ENCODE peak calls at places on chromosomes 16 and 17, in six cellular contexts. One of them, this sample, is unnamed.

GRCh38 chr17:61251939-61252865 is 147.4 kb upstream of the TBX2 start:
- DNase-seq in ovary: peak
- DNase-seq in A549: no peak
- DNase-seq in fibroblast of mammary gland: peak
- DNase-seq in cardiac muscle cell: peak
- DNase-seq in choroid plexus epithelial cell: peak
- DNase-seq in this sample: no peak

GRCh38 chr17:29291163-29291752 is 2.7 kb downstream of the NUFIP2 start:
- DNase-seq in ovary: no peak
- DNase-seq in choroid plexus epithelial cell: peak
- DNase-seq in cardiac muscle cell: peak
- DNase-seq in fibroblast of mammary gland: peak
- DNase-seq in A549: peak
- DNase-seq in this sample: peak

GRCh38 chr16:89122322-89122831 is 28.7 kb downstream of the ACSF3 start:
- DNase-seq in cardiac muscle cell: no peak
- DNase-seq in ovary: no peak
- DNase-seq in choroid plexus epithelial cell: no peak
- DNase-seq in A549: no peak
- DNase-seq in fibroblast of mammary gland: no peak
- DNase-seq in this sample: peak

GRCh38 chr17:4949321-4950074 is 1.2 kb upstream of the PFN1 start:
- DNase-seq in cardiac muscle cell: peak
- DNase-seq in A549: peak
- DNase-seq in fibroblast of mammary gland: peak
- DNase-seq in ovary: peak
- DNase-seq in choroid plexus epithelial cell: peak
- DNase-seq in this sample: peak

GRCh38 chr17:14482715-14483114 is 181.8 kb downstream of the HS3ST3B1 start:
- DNase-seq in choroid plexus epithelial cell: no peak
- DNase-seq in A549: no peak
- DNase-seq in fibroblast of mammary gland: no peak
- DNase-seq in ovary: no peak
- DNase-seq in cardiac muscle cell: no peak
- DNase-seq in this sample: no peak

GRCh38 chr17:37725601-37726146 is 19.2 kb downstream of the HNF1B start:
- DNase-seq in cardiac muscle cell: no peak
- DNase-seq in ovary: no peak
- DNase-seq in fibroblast of mammary gland: no peak
- DNase-seq in A549: no peak
- DNase-seq in choroid plexus epithelial cell: no peak
- DNase-seq in this sample: no peak

GRCh38 chr16:1293921-1294656 is 15.3 kb upstream of the UBE2I start:
- DNase-seq in ovary: no peak
- DNase-seq in fibroblast of mammary gland: no peak
- DNase-seq in choroid plexus epithelial cell: no peak
- DNase-seq in cardiac muscle cell: no peak
- DNase-seq in A549: no peak
- DNase-seq in this sample: no peak

GRCh38 chr17:42118545-42118944 is 2.6 kb downstream of the KAT2A start:
- DNase-seq in choroid plexus epithelial cell: peak
- DNase-seq in ovary: no peak
- DNase-seq in A549: peak
- DNase-seq in cardiac muscle cell: no peak
- DNase-seq in fibroblast of mammary gland: peak
- DNase-seq in this sample: peak

GRCh38 chr16:47986031-47986430 is 169.8 kb downstream of the ABCC12 start:
- DNase-seq in ovary: no peak
- DNase-seq in A549: no peak
- DNase-seq in choroid plexus epithelial cell: no peak
- DNase-seq in cardiac muscle cell: no peak
- DNase-seq in fibroblast of mammary gland: no peak
- DNase-seq in this sample: no peak

GRCh38 chr17:31158741-31159377 is 64.1 kb downstream of the NF1 start:
- DNase-seq in ovary: no peak
- DNase-seq in choroid plexus epithelial cell: peak
- DNase-seq in A549: no peak
- DNase-seq in fibroblast of mammary gland: no peak
- DNase-seq in cardiac muscle cell: no peak
- DNase-seq in this sample: no peak

GRCh38 chr16:361872-362701 is 8.3 kb downstream of the MRPL28 start:
- DNase-seq in choroid plexus epithelial cell: peak
- DNase-seq in cardiac muscle cell: peak
- DNase-seq in ovary: peak
- DNase-seq in A549: peak
- DNase-seq in fibroblast of mammary gland: peak
- DNase-seq in this sample: peak

GRCh38 chr17:2047590-2047989 is 5.8 kb downstream of the OVCA2 start:
- DNase-seq in fibroblast of mammary gland: no peak
- DNase-seq in A549: no peak
- DNase-seq in choroid plexus epithelial cell: no peak
- DNase-seq in cardiac muscle cell: no peak
- DNase-seq in ovary: no peak
- DNase-seq in this sample: no peak

GRCh38 chr17:36602030-36602737 is 801 bp downstream of the MRM1 start:
- DNase-seq in choroid plexus epithelial cell: peak
- DNase-seq in A549: no peak
- DNase-seq in fibroblast of mammary gland: no peak
- DNase-seq in cardiac muscle cell: peak
- DNase-seq in ovary: no peak
- DNase-seq in this sample: peak

GRCh38 chr17:29155235-29155965 is 24.8 kb downstream of the MYO18A start:
- DNase-seq in fibroblast of mammary gland: no peak
- DNase-seq in A549: peak
- DNase-seq in ovary: no peak
- DNase-seq in cardiac muscle cell: no peak
- DNase-seq in choroid plexus epithelial cell: peak
- DNase-seq in this sample: peak

GRCh38 chr17:77501101-77501566 is 360.4 kb downstream of the SEC14L1 start:
- DNase-seq in cardiac muscle cell: peak
- DNase-seq in fibroblast of mammary gland: peak
- DNase-seq in ovary: no peak
- DNase-seq in choroid plexus epithelial cell: peak
- DNase-seq in A549: peak
- DNase-seq in this sample: no peak
- TF ChIP-seq CTCF in cardiac muscle cell: peak
- TF ChIP-seq CTCF in fibroblast of mammary gland: peak
- TF ChIP-seq CTCF in ovary: no peak
- TF ChIP-seq CTCF in choroid plexus epithelial cell: peak
- TF ChIP-seq CTCF in A549: peak
- TF ChIP-seq CTCF in this sample: peak

GRCh38 chr17:54348234-54348633 is 525.5 kb downstream of the KIF2B start:
- DNase-seq in A549: no peak
- DNase-seq in choroid plexus epithelial cell: no peak
- DNase-seq in fibroblast of mammary gland: no peak
- DNase-seq in cardiac muscle cell: no peak
- DNase-seq in ovary: no peak
- DNase-seq in this sample: peak

DNA sequence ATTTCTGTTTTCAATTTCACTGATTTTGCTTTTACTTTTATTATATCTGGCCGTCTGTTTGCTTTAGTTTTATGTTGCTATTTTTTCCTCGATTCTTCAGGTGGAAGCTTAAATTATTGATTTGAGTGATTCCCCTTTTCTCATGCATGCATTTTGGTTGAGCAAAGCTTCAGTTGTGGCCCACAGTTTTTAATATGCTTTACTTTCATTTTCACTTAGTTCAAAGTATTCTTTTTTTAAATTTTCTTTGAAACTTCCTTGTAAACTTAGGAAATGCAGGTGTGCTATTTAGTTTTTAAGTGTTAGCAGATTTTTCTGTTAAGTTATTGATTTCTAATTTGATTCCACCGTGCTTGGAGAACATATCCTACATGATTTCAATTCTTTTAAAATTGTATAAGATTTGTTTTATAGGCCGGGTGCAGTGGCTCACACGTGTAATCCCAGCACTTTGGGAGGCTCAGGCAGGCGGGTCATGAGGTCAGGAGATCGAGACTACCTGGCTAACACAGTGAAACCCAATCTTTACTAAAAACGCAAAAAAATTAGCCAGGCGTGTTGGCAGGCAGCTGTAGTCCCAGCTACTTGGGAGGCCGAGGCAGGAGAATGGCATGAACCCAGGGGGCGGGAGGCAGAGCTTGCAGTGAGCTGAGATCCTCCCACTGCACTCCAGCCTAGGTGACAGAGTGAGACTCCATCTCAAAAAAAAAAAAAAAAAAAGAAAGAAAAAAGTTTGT is 531.2 kb downstream of the KIF2B start:
- DNase-seq in fibroblast of mammary gland: no peak
- DNase-seq in cardiac muscle cell: no peak
- DNase-seq in A549: no peak
- DNase-seq in choroid plexus epithelial cell: no peak
- DNase-seq in ovary: no peak
- DNase-seq in this sample: no peak
- H3K4me3 ChIP-seq in fibroblast of mammary gland: no peak
- H3K4me3 ChIP-seq in cardiac muscle cell: no peak
- H3K4me3 ChIP-seq in A549: no peak
- H3K4me3 ChIP-seq in choroid plexus epithelial cell: no peak
- H3K4me3 ChIP-seq in ovary: no peak
- H3K4me3 ChIP-seq in this sample: no peak

GRCh38 chr16:84116720-84117481 is at the start of gene MBTPS1:
- DNase-seq in fibroblast of mammary gland: peak
- DNase-seq in A549: peak
- DNase-seq in ovary: peak
- DNase-seq in cardiac muscle cell: peak
- DNase-seq in choroid plexus epithelial cell: peak
- DNase-seq in this sample: peak
- TF ChIP-seq CTCF in fibroblast of mammary gland: no peak
- TF ChIP-seq CTCF in A549: no peak
- TF ChIP-seq CTCF in ovary: peak
- TF ChIP-seq CTCF in cardiac muscle cell: no peak
- TF ChIP-seq CTCF in choroid plexus epithelial cell: no peak
- TF ChIP-seq CTCF in this sample: no peak

GRCh38 chr17:69220098-69220497 is 8.5 kb downstream of the ABCA10 start:
- DNase-seq in cardiac muscle cell: no peak
- DNase-seq in A549: no peak
- DNase-seq in choroid plexus epithelial cell: no peak
- DNase-seq in fibroblast of mammary gland: no peak
- DNase-seq in ovary: no peak
- DNase-seq in this sample: no peak

GRCh38 chr17:69223809-69224208 is 4.8 kb downstream of the ABCA10 start:
- DNase-seq in cardiac muscle cell: no peak
- DNase-seq in choroid plexus epithelial cell: peak
- DNase-seq in ovary: no peak
- DNase-seq in fibroblast of mammary gland: peak
- DNase-seq in A549: no peak
- DNase-seq in this sample: peak

GRCh38 chr17:69227536-69227935 is 1.1 kb downstream of the ABCA10 start:
- DNase-seq in fibroblast of mammary gland: no peak
- DNase-seq in A549: no peak
- DNase-seq in choroid plexus epithelial cell: no peak
- DNase-seq in cardiac muscle cell: no peak
- DNase-seq in ovary: no peak
- DNase-seq in this sample: no peak

GRCh38 chr17:69218986-69219385 is 9.6 kb downstream of the ABCA10 start:
- DNase-seq in choroid plexus epithelial cell: no peak
- DNase-seq in ovary: no peak
- DNase-seq in A549: no peak
- DNase-seq in fibroblast of mammary gland: no peak
- DNase-seq in cardiac muscle cell: no peak
- DNase-seq in this sample: peak

GRCh38 chr17:69222707-69223106 is 5.9 kb downstream of the ABCA10 start:
- DNase-seq in A549: no peak
- DNase-seq in choroid plexus epithelial cell: no peak
- DNase-seq in ovary: no peak
- DNase-seq in fibroblast of mammary gland: no peak
- DNase-seq in cardiac muscle cell: no peak
- DNase-seq in this sample: no peak
- H3K4me3 ChIP-seq in A549: no peak
- H3K4me3 ChIP-seq in choroid plexus epithelial cell: no peak
- H3K4me3 ChIP-seq in ovary: no peak
- H3K4me3 ChIP-seq in fibroblast of mammary gland: no peak
- H3K4me3 ChIP-seq in cardiac muscle cell: no peak
- H3K4me3 ChIP-seq in this sample: no peak

DNA sequence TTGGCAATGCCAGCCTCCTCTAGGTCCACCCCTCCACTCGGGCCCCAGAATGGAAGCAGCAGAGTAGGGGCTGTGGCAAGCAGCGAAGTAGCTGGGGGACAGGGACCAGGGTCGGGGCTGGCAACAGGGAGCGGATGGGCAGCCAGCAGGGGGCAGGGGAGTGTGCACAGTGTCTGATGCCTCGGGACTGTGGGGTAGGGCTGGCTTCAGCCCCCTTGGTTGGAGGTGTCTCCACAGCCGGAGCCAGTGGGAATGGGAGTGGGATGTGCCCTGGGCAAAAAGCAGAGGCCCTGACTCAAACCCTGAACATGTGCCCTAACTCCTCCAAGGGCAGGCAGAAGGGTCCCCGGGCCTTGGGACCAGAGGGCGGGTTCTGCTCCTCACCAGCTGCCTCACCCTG is 18.5 kb upstream of the ARHGAP27 start:
- DNase-seq in choroid plexus epithelial cell: no peak
- DNase-seq in fibroblast of mammary gland: no peak
- DNase-seq in A549: peak
- DNase-seq in ovary: no peak
- DNase-seq in cardiac muscle cell: no peak
- DNase-seq in this sample: no peak
- TF ChIP-seq CTCF in choroid plexus epithelial cell: peak
- TF ChIP-seq CTCF in fibroblast of mammary gland: no peak
- TF ChIP-seq CTCF in A549: no peak
- TF ChIP-seq CTCF in ovary: no peak
- TF ChIP-seq CTCF in cardiac muscle cell: no peak
- TF ChIP-seq CTCF in this sample: no peak

GRCh38 chr16:82630219-82630618 is 3.5 kb downstream of the CDH13 start:
- DNase-seq in choroid plexus epithelial cell: no peak
- DNase-seq in ovary: no peak
- DNase-seq in fibroblast of mammary gland: no peak
- DNase-seq in A549: no peak
- DNase-seq in cardiac muscle cell: no peak
- DNase-seq in this sample: peak

GRCh38 chr16:82628741-82629140 is 2.0 kb downstream of the CDH13 start:
- DNase-seq in cardiac muscle cell: no peak
- DNase-seq in ovary: no peak
- DNase-seq in A549: no peak
- DNase-seq in choroid plexus epithelial cell: no peak
- DNase-seq in fibroblast of mammary gland: no peak
- DNase-seq in this sample: peak

GRCh38 chr16:82631701-82632685 is 5.2 kb downstream of the CDH13 start:
- DNase-seq in choroid plexus epithelial cell: peak
- DNase-seq in fibroblast of mammary gland: peak
- DNase-seq in cardiac muscle cell: no peak
- DNase-seq in ovary: no peak
- DNase-seq in A549: no peak
- DNase-seq in this sample: peak

GRCh38 chr16:82629441-82630027 is 2.8 kb downstream of the CDH13 start:
- DNase-seq in fibroblast of mammary gland: peak
- DNase-seq in A549: no peak
- DNase-seq in cardiac muscle cell: no peak
- DNase-seq in ovary: no peak
- DNase-seq in choroid plexus epithelial cell: no peak
- DNase-seq in this sample: peak

DNA sequence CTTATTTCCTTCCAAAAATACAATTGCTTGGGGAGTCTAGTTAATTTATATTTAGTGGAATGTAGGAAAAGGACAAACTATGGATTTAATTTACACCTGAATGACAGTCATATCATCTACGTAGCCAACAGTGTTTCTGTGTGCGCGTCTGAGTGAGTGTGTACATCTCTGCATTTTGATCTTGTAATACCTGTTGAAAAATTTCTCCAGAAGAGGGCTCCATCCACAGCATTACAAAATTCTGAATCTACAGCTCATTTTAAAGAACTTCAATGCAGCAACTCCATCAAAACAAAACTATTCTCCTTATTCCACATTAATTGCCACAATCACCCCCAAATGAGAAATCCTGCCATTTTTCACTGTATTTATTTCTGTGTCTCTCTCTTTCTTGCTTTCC is 3.9 kb downstream of the CDH13 start:
- DNase-seq in cardiac muscle cell: no peak
- DNase-seq in fibroblast of mammary gland: peak
- DNase-seq in A549: no peak
- DNase-seq in ovary: no peak
- DNase-seq in choroid plexus epithelial cell: peak
- DNase-seq in this sample: peak
- H3K4me3 ChIP-seq in cardiac muscle cell: no peak
- H3K4me3 ChIP-seq in fibroblast of mammary gland: no peak
- H3K4me3 ChIP-seq in A549: no peak
- H3K4me3 ChIP-seq in ovary: no peak
- H3K4me3 ChIP-seq in choroid plexus epithelial cell: no peak
- H3K4me3 ChIP-seq in this sample: no peak

This sample was measured in epithelial cell of esophagus.